ENCODE peak calls at places on chromosome 12, in six cellular contexts. One of them, this sample, is unnamed. For H3K4me1, the result is how much of the 10 kb centered on the place peaks cover.

GRCh38 chr12:71661977-71662522 is 1.6 kb downstream of the ZFC3H1 start:
- DNase-seq in H9: no peak
- DNase-seq in K562: peak
- DNase-seq in small intestine: peak
- DNase-seq in CD8-positive, alpha-beta T cell: no peak
- DNase-seq in GM23338: no peak
- DNase-seq in this sample: no peak

GRCh38 chr12:69655616-69656336 is 43.3 kb downstream of the BEST3 start:
- DNase-seq in H9: no peak
- DNase-seq in K562: no peak
- DNase-seq in small intestine: no peak
- DNase-seq in CD8-positive, alpha-beta T cell: no peak
- DNase-seq in GM23338: no peak
- DNase-seq in this sample: no peak

GRCh38 chr12:55250944-55251343 is 6.5 kb downstream of the OR6C74 start:
- DNase-seq in H9: no peak
- DNase-seq in K562: no peak
- DNase-seq in small intestine: no peak
- DNase-seq in CD8-positive, alpha-beta T cell: no peak
- DNase-seq in GM23338: no peak
- DNase-seq in this sample: no peak

GRCh38 chr12:97940629-97941028 is 478.0 kb downstream of the RMST start:
- DNase-seq in H9: no peak
- DNase-seq in K562: no peak
- DNase-seq in small intestine: no peak
- DNase-seq in CD8-positive, alpha-beta T cell: no peak
- DNase-seq in GM23338: peak
- DNase-seq in this sample: no peak

GRCh38 chr12:122891661-122892525 is 4.0 kb downstream of the VPS37B start:
- DNase-seq in H9: peak
- DNase-seq in K562: no peak
- DNase-seq in small intestine: peak
- DNase-seq in CD8-positive, alpha-beta T cell: no peak
- DNase-seq in GM23338: peak
- DNase-seq in this sample: no peak

GRCh38 chr12:57332646-57333312 is 81.8 kb upstream of the STAC3 start:
- DNase-seq in H9: no peak
- DNase-seq in K562: no peak
- DNase-seq in small intestine: no peak
- DNase-seq in CD8-positive, alpha-beta T cell: no peak
- DNase-seq in GM23338: no peak
- DNase-seq in this sample: no peak

GRCh38 chr12:56676851-56677601 is 11.1 kb downstream of the PTGES3 start:
- DNase-seq in H9: no peak
- DNase-seq in K562: no peak
- DNase-seq in small intestine: peak
- DNase-seq in CD8-positive, alpha-beta T cell: no peak
- DNase-seq in GM23338: no peak
- DNase-seq in this sample: no peak

GRCh38 chr12:119249441-119249840 is 70.7 kb downstream of the HSPB8 start:
- DNase-seq in H9: no peak
- DNase-seq in K562: no peak
- DNase-seq in small intestine: no peak
- DNase-seq in CD8-positive, alpha-beta T cell: no peak
- DNase-seq in GM23338: no peak
- DNase-seq in this sample: no peak

GRCh38 chr12:121592323-121592722 is 11.5 kb upstream of the KDM2B start:
- DNase-seq in H9: no peak
- DNase-seq in K562: no peak
- DNase-seq in small intestine: no peak
- DNase-seq in CD8-positive, alpha-beta T cell: no peak
- DNase-seq in GM23338: no peak
- DNase-seq in this sample: no peak

GRCh38 chr12:118061011-118061875 is at the start of gene WSB2:
- DNase-seq in H9: peak
- DNase-seq in K562: peak
- DNase-seq in small intestine: peak
- DNase-seq in CD8-positive, alpha-beta T cell: peak
- DNase-seq in GM23338: peak
- DNase-seq in this sample: peak

GRCh38 chr12:122836027-122836921 is 1.0 kb downstream of the HIP1R start:
- DNase-seq in H9: peak
- DNase-seq in K562: peak
- DNase-seq in small intestine: peak
- DNase-seq in CD8-positive, alpha-beta T cell: peak
- DNase-seq in GM23338: peak
- DNase-seq in this sample: peak

GRCh38 chr12:45231515-45232145 is 15.7 kb downstream of the ANO6 start:
- DNase-seq in H9: no peak
- DNase-seq in K562: no peak
- DNase-seq in small intestine: no peak
- DNase-seq in CD8-positive, alpha-beta T cell: no peak
- DNase-seq in GM23338: no peak
- DNase-seq in this sample: no peak

GRCh38 chr12:53777412-53777811 is 25.6 kb upstream of the CISTR start:
- DNase-seq in H9: no peak
- DNase-seq in K562: no peak
- DNase-seq in small intestine: no peak
- DNase-seq in CD8-positive, alpha-beta T cell: no peak
- DNase-seq in GM23338: no peak
- DNase-seq in this sample: no peak

GRCh38 chr12:43113153-43113552 is 438.9 kb downstream of the ADAMTS20 start:
- DNase-seq in H9: no peak
- DNase-seq in K562: no peak
- DNase-seq in small intestine: no peak
- DNase-seq in CD8-positive, alpha-beta T cell: no peak
- DNase-seq in GM23338: peak
- DNase-seq in this sample: no peak

GRCh38 chr12:11877869-11878780 is 192.6 kb upstream of the BCL2L14 start:
- DNase-seq in H9: no peak
- DNase-seq in K562: no peak
- DNase-seq in small intestine: peak
- DNase-seq in CD8-positive, alpha-beta T cell: no peak
- DNase-seq in GM23338: peak
- DNase-seq in this sample: peak

GRCh38 chr12:108721824-108722223 is 9.5 kb downstream of the CORO1C start:
- DNase-seq in H9: no peak
- DNase-seq in K562: no peak
- DNase-seq in small intestine: no peak
- DNase-seq in CD8-positive, alpha-beta T cell: no peak
- DNase-seq in GM23338: no peak
- DNase-seq in this sample: no peak

GRCh38 chr12:108724054-108724889 is 7.0 kb downstream of the CORO1C start:
- DNase-seq in H9: peak
- DNase-seq in K562: no peak
- DNase-seq in small intestine: peak
- DNase-seq in CD8-positive, alpha-beta T cell: no peak
- DNase-seq in GM23338: no peak
- DNase-seq in this sample: no peak

GRCh38 chr12:108720757-108721514 is 10.4 kb downstream of the CORO1C start:
- DNase-seq in H9: no peak
- DNase-seq in K562: no peak
- DNase-seq in small intestine: no peak
- DNase-seq in CD8-positive, alpha-beta T cell: no peak
- DNase-seq in GM23338: no peak
- DNase-seq in this sample: no peak

GRCh38 chr12:108722992-108723766 is 8.1 kb downstream of the CORO1C start:
- DNase-seq in H9: no peak
- DNase-seq in K562: no peak
- DNase-seq in small intestine: no peak
- DNase-seq in CD8-positive, alpha-beta T cell: no peak
- DNase-seq in GM23338: no peak
- DNase-seq in this sample: no peak

DNA sequence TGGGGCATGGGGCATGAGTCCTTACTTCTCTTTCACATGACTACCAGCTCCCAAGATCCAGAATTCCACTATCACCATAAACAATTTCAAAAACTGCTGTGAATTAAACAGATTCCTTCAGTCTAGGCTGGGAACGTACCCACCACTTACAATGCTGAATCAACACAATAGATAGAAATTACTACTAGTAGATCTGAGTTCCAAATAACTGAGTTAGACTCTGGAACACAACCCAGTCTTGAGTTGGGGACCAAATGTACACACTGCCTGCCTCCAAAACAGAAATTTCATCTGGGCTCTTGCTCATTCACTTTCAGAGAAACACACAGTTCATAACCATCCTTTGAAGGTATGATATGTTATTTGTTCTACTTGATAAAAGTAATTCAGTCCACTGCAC is 8.9 kb downstream of the CORO1C start:
- DNase-seq in H9: no peak
- DNase-seq in K562: no peak
- DNase-seq in small intestine: no peak
- DNase-seq in CD8-positive, alpha-beta T cell: no peak
- DNase-seq in GM23338: no peak
- DNase-seq in this sample: no peak
- H3K4me1 ChIP-seq in H9: under half
- H3K4me1 ChIP-seq in K562: half or more
- H3K4me1 ChIP-seq in small intestine: under half
- H3K4me1 ChIP-seq in CD8-positive, alpha-beta T cell: under half
- H3K4me1 ChIP-seq in GM23338: under half
- H3K4me1 ChIP-seq in this sample: under half

DNA sequence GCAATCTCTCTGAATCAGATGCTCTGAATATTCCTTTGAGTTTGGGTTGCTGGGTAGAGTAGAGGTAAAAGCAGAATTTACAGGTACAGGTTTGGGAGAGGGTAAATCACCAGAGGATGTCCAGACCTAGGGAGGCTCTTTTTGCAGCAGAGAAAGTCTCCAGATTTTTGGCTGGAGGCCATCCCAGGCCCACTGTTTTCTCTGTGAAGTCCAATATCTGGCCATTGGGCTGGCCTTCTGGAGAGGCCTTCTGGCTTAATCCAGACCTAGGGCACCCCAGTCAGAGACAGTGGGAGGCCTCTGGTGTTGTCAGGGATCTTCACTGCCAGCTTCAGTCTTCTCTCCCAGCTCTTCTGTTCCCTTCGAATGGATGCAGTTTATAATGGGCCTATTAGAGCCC is 183.0 kb downstream of the EMP1 start:
- DNase-seq in H9: peak
- DNase-seq in K562: no peak
- DNase-seq in small intestine: no peak
- DNase-seq in CD8-positive, alpha-beta T cell: no peak
- DNase-seq in GM23338: no peak
- DNase-seq in this sample: no peak
- H3K4me1 ChIP-seq in H9: under half
- H3K4me1 ChIP-seq in K562: under half
- H3K4me1 ChIP-seq in small intestine: under half
- H3K4me1 ChIP-seq in CD8-positive, alpha-beta T cell: under half
- H3K4me1 ChIP-seq in GM23338: under half
- H3K4me1 ChIP-seq in this sample: under half

GRCh38 chr12:52274521-52274920 is at the start of gene KRT86:
- DNase-seq in H9: no peak
- DNase-seq in K562: no peak
- DNase-seq in small intestine: no peak
- DNase-seq in CD8-positive, alpha-beta T cell: no peak
- DNase-seq in GM23338: no peak
- DNase-seq in this sample: no peak

GRCh38 chr12:52270541-52271070 is 3.8 kb upstream of the KRT86 start:
- DNase-seq in H9: no peak
- DNase-seq in K562: no peak
- DNase-seq in small intestine: no peak
- DNase-seq in CD8-positive, alpha-beta T cell: no peak
- DNase-seq in GM23338: no peak
- DNase-seq in this sample: no peak

GRCh38 chr12:52268212-52268611 is 6.2 kb upstream of the KRT86 start:
- DNase-seq in H9: no peak
- DNase-seq in K562: no peak
- DNase-seq in small intestine: no peak
- DNase-seq in CD8-positive, alpha-beta T cell: no peak
- DNase-seq in GM23338: no peak
- DNase-seq in this sample: no peak

GRCh38 chr12:52267699-52268098 is 6.7 kb upstream of the KRT86 start:
- DNase-seq in H9: no peak
- DNase-seq in K562: no peak
- DNase-seq in small intestine: no peak
- DNase-seq in CD8-positive, alpha-beta T cell: no peak
- DNase-seq in GM23338: no peak
- DNase-seq in this sample: no peak

DNA sequence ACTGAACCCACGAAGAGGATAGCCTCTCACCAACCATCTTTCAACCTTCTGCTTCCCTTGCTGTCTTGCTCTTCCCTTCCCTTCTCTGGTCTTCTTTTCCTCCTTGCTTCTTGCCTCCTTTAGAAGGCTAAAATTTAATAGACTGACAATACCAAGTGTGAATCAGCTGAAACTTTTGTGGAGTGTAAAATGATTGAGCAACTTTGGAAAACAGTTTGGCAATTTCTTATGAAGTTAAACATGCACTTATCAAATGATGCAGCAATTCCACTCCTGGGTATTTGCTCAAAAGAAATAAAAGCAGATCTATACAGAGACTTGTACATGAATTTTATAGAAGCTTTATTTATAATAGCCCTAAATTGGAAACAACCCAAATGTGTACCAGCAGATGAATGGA is 3.3 kb upstream of the KRT86 start:
- DNase-seq in H9: no peak
- DNase-seq in K562: no peak
- DNase-seq in small intestine: no peak
- DNase-seq in CD8-positive, alpha-beta T cell: no peak
- DNase-seq in GM23338: no peak
- DNase-seq in this sample: no peak
- H3K4me1 ChIP-seq in H9: under half
- H3K4me1 ChIP-seq in K562: under half
- H3K4me1 ChIP-seq in small intestine: under half
- H3K4me1 ChIP-seq in CD8-positive, alpha-beta T cell: under half
- H3K4me1 ChIP-seq in GM23338: under half
- H3K4me1 ChIP-seq in this sample: under half

GRCh38 chr12:132411457-132411856 is 78.5 kb upstream of the FBRSL1 start:
- DNase-seq in H9: no peak
- DNase-seq in K562: no peak
- DNase-seq in small intestine: no peak
- DNase-seq in CD8-positive, alpha-beta T cell: no peak
- DNase-seq in GM23338: no peak
- DNase-seq in this sample: no peak

GRCh38 chr12:132409495-132410295 is 80.3 kb upstream of the FBRSL1 start:
- DNase-seq in H9: no peak
- DNase-seq in K562: no peak
- DNase-seq in small intestine: no peak
- DNase-seq in CD8-positive, alpha-beta T cell: no peak
- DNase-seq in GM23338: no peak
- DNase-seq in this sample: no peak

GRCh38 chr12:132408626-132409494 is 79.5 kb upstream of the GALNT9 start:
- DNase-seq in H9: no peak
- DNase-seq in K562: no peak
- DNase-seq in small intestine: no peak
- DNase-seq in CD8-positive, alpha-beta T cell: no peak
- DNase-seq in GM23338: no peak
- DNase-seq in this sample: no peak

GRCh38 chr12:132410849-132411248 is 79.1 kb upstream of the FBRSL1 start:
- DNase-seq in H9: no peak
- DNase-seq in K562: no peak
- DNase-seq in small intestine: no peak
- DNase-seq in CD8-positive, alpha-beta T cell: no peak
- DNase-seq in GM23338: no peak
- DNase-seq in this sample: no peak

DNA sequence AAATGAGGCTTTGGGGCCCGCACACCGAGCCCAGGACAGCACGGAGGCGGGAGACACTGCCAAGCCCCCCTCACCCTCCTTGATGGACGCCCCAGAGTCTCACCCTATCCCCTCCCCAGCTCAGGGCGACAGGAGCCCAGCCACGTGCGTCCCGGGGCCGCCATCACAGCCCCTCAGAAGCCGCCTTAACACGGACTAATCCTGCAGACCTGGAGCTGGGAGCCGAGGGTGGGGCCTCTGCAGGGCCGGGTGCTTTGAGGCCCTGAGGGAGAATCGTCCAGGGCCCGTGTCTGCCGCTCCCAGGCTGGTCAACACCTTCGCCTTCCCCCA is 79.7 kb upstream of the FBRSL1 start:
- DNase-seq in H9: no peak
- DNase-seq in K562: no peak
- DNase-seq in small intestine: no peak
- DNase-seq in CD8-positive, alpha-beta T cell: no peak
- DNase-seq in GM23338: no peak
- DNase-seq in this sample: no peak
- H3K4me1 ChIP-seq in H9: under half
- H3K4me1 ChIP-seq in K562: under half
- H3K4me1 ChIP-seq in small intestine: under half
- H3K4me1 ChIP-seq in CD8-positive, alpha-beta T cell: under half
- H3K4me1 ChIP-seq in GM23338: under half
- H3K4me1 ChIP-seq in this sample: under half

This sample was measured in thyroid gland.